ENCODE peak calls at places on chromosome 10, in four cellular contexts. N is tibial nerve, M is right cardiac atrium, V is aorta. U is an unnamed sample.

GRCh38 chr10:6161913-6162312 is 40.8 kb upstream of the PFKFB3 start:
- DNase-seq in N (no peak), V (no peak), M (no peak), U (no peak)

GRCh38 chr10:61478621-61479312 is 25.6 kb upstream of the TMEM26 start:
- DNase-seq in N (no peak), M (no peak), V (no peak), U (no peak)

GRCh38 chr10:69506834-69507643 is 55.8 kb downstream of the TSPAN15 start:
- DNase-seq in M (no peak), N (no peak), V (no peak), U (no peak)

GRCh38 chr10:111091833-111092232 is 15.0 kb downstream of the ADRA2A start:
- DNase-seq in N (no peak), V (no peak), M (no peak), U (no peak)

GRCh38 chr10:8054498-8055407 is at the start of gene GATA3:
- DNase-seq in N (no peak), V (peak; percentile 69), M (peak; percentile 74), U (peak; percentile 79)

GRCh38 chr10:14698487-14699170 is 76.1 kb downstream of the FAM107B start:
- DNase-seq in N (no peak), M (no peak), V (no peak), U (no peak)

GRCh38 chr10:114259825-114260224 is 20.8 kb downstream of the VWA2 start:
- DNase-seq in N (peak; percentile 36), M (peak; percentile 79), V (peak; percentile 83), U (no peak)

GRCh38 chr10:7239312-7239985 is 171.4 kb downstream of the SFMBT2 start:
- DNase-seq in V (no peak), N (no peak), M (no peak), U (no peak)

GRCh38 chr10:17981766-17982380 is 30.2 kb downstream of the SLC39A12 start:
- DNase-seq in M (no peak), N (no peak), V (no peak), U (no peak)

GRCh38 chr10:30098624-30099023 is 39.2 kb upstream of the JCAD start:
- DNase-seq in M (no peak), N (no peak), V (no peak), U (no peak)

GRCh38 chr10:121096617-121097431 is 245.7 kb downstream of the WDR11 start:
- DNase-seq in V (no peak), N (peak; percentile 64), M (peak; percentile 87), U (no peak)

GRCh38 chr10:96646774-96647173 is 60.0 kb upstream of the TM9SF3 start:
- DNase-seq in N (no peak), V (no peak), M (no peak), U (no peak)

GRCh38 chr10:89663144-89663543 is 18.1 kb upstream of the PANK1 start:
- DNase-seq in N (no peak), V (no peak), M (no peak), U (no peak)

GRCh38 chr10:4221315-4221714 is 436.3 kb upstream of the KLF6 start:
- DNase-seq in N (no peak), M (no peak), V (no peak), U (no peak)

GRCh38 chr10:8225232-8225631 is 170.7 kb downstream of the GATA3 start:
- DNase-seq in N (no peak), M (no peak), V (no peak), U (no peak)

GRCh38 chr10:82256275-82256674 is 381.3 kb downstream of the NRG3 start:
- DNase-seq in M (no peak), V (no peak), N (no peak), U (no peak)
- H3K9me3 ChIP-seq in M (no peaks in the 10 kb centered on the region), V (no peaks in the 10 kb centered on the region), N (no peaks in the 10 kb centered on the region), U (no peaks in the 10 kb centered on the region)

GRCh38 chr10:38118072-38118807 is 24.1 kb downstream of the ZNF37A start:
- DNase-seq in N (no peak), V (no peak), M (no peak), U (no peak)
- H3K9me3 ChIP-seq in N (peaks cover 24% of the 10 kb centered on the region), V (peaks cover 27% of the 10 kb centered on the region), M (peaks cover 26% of the 10 kb centered on the region), U (peaks cover 70% of the 10 kb centered on the region)

GRCh38 chr10:43644252-43644651 is 4.4 kb downstream of the ZNF32 start:
- DNase-seq in N (no peak), M (no peak), V (no peak), U (no peak)
- H3K9me3 ChIP-seq in N (peaks cover 4% of the 10 kb centered on the region), M (peaks cover 16% of the 10 kb centered on the region), V (peaks cover 19% of the 10 kb centered on the region), U (peaks cover 41% of the 10 kb centered on the region)

GRCh38 chr10:21832751-21833150 is 170.8 kb downstream of the DNAJC1 start:
- DNase-seq in M (no peak), V (no peak), N (no peak), U (no peak)
- H3K9me3 ChIP-seq in M (peaks cover 3% of the 10 kb centered on the region), V (peaks cover 3% of the 10 kb centered on the region), N (peaks cover 5% of the 10 kb centered on the region), U (peaks cover 8% of the 10 kb centered on the region)

GRCh38 chr10:124061030-124061429 is 32.4 kb downstream of the CHST15 start:
- DNase-seq in M (no peak), N (no peak), V (peak; percentile 1), U (no peak)
- H3K9me3 ChIP-seq in M (no peaks in the 10 kb centered on the region), N (no peaks in the 10 kb centered on the region), V (no peaks in the 10 kb centered on the region), U (no peaks in the 10 kb centered on the region)

DNA sequence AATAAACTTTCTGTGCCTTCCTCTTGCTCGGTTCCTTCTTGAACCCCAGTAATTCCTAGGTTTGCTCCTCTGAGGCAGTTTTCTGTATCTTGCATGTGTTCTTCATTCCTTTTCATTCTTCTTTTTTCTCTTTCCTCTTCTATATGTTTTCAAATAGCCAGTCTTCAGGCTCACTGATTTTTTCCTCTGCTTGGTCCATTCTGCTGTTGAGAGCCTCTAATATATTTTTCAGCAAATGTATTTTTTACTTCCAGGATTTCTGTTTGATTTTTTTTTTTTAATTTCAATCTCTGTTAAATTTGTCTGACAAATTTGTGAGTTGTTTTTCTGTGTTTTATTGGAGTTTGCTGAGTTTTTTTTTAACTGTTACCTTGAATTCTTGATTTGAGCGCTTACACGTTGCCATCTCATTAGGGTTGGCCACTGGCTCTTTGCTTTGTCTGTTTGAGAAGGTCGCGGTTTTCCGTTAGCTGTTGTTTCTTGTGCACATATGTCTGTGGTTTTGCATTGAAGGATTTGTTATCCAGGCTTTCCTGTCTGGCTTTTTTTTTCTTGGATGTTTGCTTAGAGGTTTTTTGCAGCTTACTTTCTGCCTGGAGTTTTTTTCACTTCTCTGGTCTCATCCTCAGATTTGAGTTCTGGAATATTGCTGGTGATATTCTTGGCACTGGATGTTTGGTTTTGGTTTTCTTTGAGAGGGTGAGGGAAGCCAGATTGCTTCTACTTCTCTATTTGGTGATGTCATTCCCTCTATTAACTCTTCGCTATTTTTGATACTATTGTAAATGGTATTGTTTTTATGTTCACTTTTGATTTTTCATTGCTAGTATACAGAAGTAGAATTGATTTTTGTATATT is 12.7 kb downstream of the SPRN start:
- DNase-seq in N (no peak), M (no peak), V (no peak), U (no peak)
- H3K9me3 ChIP-seq in N (no peaks in the 10 kb centered on the region), M (peaks cover 1% of the 10 kb centered on the region), V (no peaks in the 10 kb centered on the region), U (peaks cover 19% of the 10 kb centered on the region)

DNA sequence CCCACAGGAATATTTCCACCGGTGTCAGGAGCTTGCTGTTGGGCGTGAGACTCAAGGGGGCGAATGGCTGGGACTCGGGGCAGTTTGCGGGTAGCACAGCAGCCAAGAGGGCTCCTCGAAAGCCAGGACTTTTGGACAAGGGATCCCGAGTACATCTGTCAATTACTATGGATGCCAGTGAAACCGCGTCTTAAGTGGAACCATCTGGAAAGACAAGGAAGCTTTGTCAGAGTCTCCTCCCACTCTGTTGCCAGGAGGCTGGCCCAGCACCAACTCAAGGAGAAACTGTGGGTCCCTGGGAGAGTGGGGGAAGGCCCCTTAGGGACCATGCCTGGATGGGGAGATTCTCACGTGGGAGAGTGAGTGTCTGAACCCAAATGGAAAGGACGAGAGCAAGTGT is 57.1 kb downstream of the C10orf143 start:
- DNase-seq in V (peak; percentile 28), M (no peak), N (no peak), U (no peak)
- H3K9me3 ChIP-seq in V (peaks cover 1% of the 10 kb centered on the region), M (no peaks in the 10 kb centered on the region), N (no peaks in the 10 kb centered on the region), U (no peaks in the 10 kb centered on the region)

DNA sequence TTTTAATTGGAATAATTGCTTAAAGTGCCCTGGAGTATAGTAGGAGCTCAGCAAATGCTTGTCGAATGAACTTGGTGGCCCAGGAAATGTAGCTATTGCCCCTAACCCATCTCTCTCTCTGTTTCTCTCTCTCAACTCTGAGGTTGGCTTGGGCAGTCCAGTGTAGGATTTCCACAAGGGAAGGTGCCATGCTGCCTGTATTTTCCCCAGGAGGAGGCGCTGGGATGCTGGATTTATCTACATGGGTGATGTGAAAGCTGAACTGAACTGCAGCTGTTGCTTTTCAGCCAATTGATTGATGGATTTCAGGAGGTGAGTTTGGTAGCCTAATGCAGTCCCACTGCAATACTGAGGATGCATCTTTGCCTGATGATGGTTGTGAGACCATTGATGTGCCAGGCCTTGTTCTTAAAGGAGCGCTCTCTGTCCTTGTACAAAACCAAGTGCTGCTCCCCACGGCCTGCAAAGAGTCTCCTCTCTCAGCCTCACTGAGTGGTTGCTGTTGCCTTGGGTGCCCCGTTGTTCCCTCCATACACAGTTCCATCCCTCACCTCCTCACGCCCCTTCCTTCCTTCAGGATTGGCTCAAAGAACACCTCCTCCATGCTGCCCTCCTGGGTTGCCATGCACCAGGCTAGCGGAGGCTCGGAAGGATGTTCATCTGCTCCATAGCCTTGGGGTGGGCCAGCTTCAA is 200.6 kb downstream of the GLRX3 start:
- DNase-seq in M (no peak), V (no peak), N (no peak), U (no peak)
- H3K9me3 ChIP-seq in M (no peaks in the 10 kb centered on the region), V (no peaks in the 10 kb centered on the region), N (no peaks in the 10 kb centered on the region), U (no peaks in the 10 kb centered on the region)

DNA sequence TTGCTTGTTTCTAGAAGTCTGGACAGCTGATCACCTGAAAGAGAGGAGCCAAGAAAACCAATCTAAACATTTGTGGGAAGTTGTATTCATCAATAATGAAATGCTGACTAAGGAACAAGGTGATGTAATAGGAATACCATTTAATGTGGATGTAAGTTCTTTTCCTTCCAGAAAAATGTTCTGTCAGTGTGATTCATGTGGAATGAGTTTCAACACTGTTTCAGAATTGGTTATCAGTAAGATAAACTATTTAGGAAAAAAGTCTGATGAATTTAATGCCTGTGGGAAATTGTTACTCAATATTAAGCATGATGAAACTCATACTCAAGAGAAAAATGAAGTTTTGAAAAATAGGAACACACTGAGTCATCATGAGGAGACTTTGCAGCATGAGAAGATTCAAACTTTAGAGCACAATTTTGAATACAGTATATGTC is 39.8 kb upstream of the ZNF37A start:
- DNase-seq in N (no peak), V (no peak), M (no peak), U (no peak)
- H3K9me3 ChIP-seq in N (peaks cover 4% of the 10 kb centered on the region), V (peaks cover 4% of the 10 kb centered on the region), M (no peaks in the 10 kb centered on the region), U (peaks cover 52% of the 10 kb centered on the region)